ENCODE peak calls at places on chromosomes 12 and 14, in ten cellular contexts. V is GOT3, S is GM13976, Y is mesothelial cell of epicardium, E is tibial artery, B is heart left ventricle, A is H4, F is HFFc6, Q is fibroblast of lung, C is dermis blood vessel endothelial cell. I is an unnamed sample.

GRCh38 chr12:113855998-113856397 is 110.1 kb downstream of the RBM19 start:
- DNase-seq in V (no peak), S (no peak), Y (no peak), E (no peak), B (peak), A (no peak), F (no peak), Q (no peak), C (no peak), I (no peak)

GRCh38 chr14:71492346-71492745 is 439.9 kb upstream of the RGS6 start:
- DNase-seq in V (no peak), S (no peak), Y (no peak), E (no peak), B (no peak), A (no peak), F (no peak), Q (no peak), C (no peak), I (no peak)

GRCh38 chr12:2826721-2827515 is 7.9 kb downstream of the NRIP2 start:
- DNase-seq in V (no peak), S (no peak), Y (no peak), E (no peak), B (no peak), A (no peak), F (no peak), Q (peak), C (peak), I (no peak)

GRCh38 chr12:64560395-64561301 is 49.6 kb upstream of the RASSF3 start:
- DNase-seq in V (no peak), S (no peak), Y (no peak), E (no peak), B (no peak), A (peak), F (peak), Q (peak), C (peak), I (peak)

GRCh38 chr12:51368640-51369517 is 22.3 kb downstream of the GALNT6 start:
- DNase-seq in V (no peak), S (peak), Y (no peak), E (no peak), B (no peak), A (no peak), F (no peak), Q (peak), C (peak), I (no peak)

GRCh38 chr12:89083491-89083890 is 268.8 kb downstream of the DUSP6 start:
- DNase-seq in V (no peak), S (no peak), Y (no peak), E (no peak), B (no peak), A (no peak), F (no peak), Q (no peak), C (no peak), I (no peak)

GRCh38 chr12:50017047-50017446 is 8.2 kb downstream of the RACGAP1 start:
- DNase-seq in V (no peak), S (no peak), Y (no peak), E (peak), B (peak), A (no peak), F (peak), Q (peak), C (peak), I (no peak)

GRCh38 chr14:69473271-69473670 is 11.3 kb upstream of the PLEKHD1 start:
- DNase-seq in V (no peak), S (no peak), Y (no peak), E (no peak), B (no peak), A (no peak), F (no peak), Q (no peak), C (no peak), I (no peak)

GRCh38 chr12:129772463-129773169 is 131.2 kb downstream of the TMEM132D start:
- DNase-seq in V (no peak), S (no peak), Y (no peak), E (no peak), B (no peak), A (peak), F (no peak), Q (peak), C (no peak), I (no peak)

GRCh38 chr14:100649173-100649519 is 61.9 kb upstream of the BEGAIN start:
- DNase-seq in V (no peak), S (no peak), Y (no peak), E (no peak), B (no peak), A (no peak), F (peak), Q (peak), C (peak), I (no peak)

GRCh38 chr14:76761849-76762616 is 765 bp downstream of the VASH1 start:
- DNase-seq in V (no peak), S (no peak), Y (no peak), E (no peak), B (no peak), A (no peak), F (no peak), Q (no peak), C (no peak), I (no peak)

I was measured in AG04449.